ENCODE peak calls at places on chromosome 9, in six cellular contexts. Q is A549, B is IMR-90, O is GM12878, W is K562, P is HepG2. G is an unnamed sample.

GRCh38 chr9:91190062-91190461 is 171.7 kb downstream of the AUH start:
- DNase-seq in W (no peak), Q (no peak), P (no peak), B (no peak), O (no peak), G (no peak)

GRCh38 chr9:134698587-134699342 is 57.2 kb downstream of the COL5A1 start:
- DNase-seq in O (no peak), W (peak; percentile 72), B (peak; percentile 36), Q (peak; percentile 74), P (peak; percentile 50), G (peak; percentile 84)

GRCh38 chr9:118276784-118277183 is 572.6 kb downstream of the TLR4 start:
- DNase-seq in O (no peak), W (no peak), Q (no peak), P (no peak), B (no peak), G (no peak)

GRCh38 chr9:73180373-73180772 is 28.7 kb downstream of the ANXA1 start:
- DNase-seq in P (no peak), Q (no peak), O (no peak), W (peak; percentile 13), B (peak; percentile 71), G (no peak)

GRCh38 chr9:6997330-6997729 is 239.6 kb downstream of the KDM4C start:
- DNase-seq in P (no peak), Q (no peak), B (peak; percentile 2), O (no peak), W (no peak), G (no peak)

GRCh38 chr9:107541523-107541922 is 52.0 kb upstream of the KLF4 start:
- DNase-seq in B (no peak), O (peak; percentile 25), Q (no peak), P (no peak), W (no peak), G (no peak)

GRCh38 chr9:131487621-131488031 is 15.1 kb upstream of the POMT1 start:
- DNase-seq in B (no peak), O (no peak), W (no peak), Q (no peak), P (no peak), G (no peak)

GRCh38 chr9:126276056-126276728 is 50.4 kb upstream of the MVB12B start:
- DNase-seq in W (no peak), P (no peak), B (no peak), Q (no peak), O (no peak), G (no peak)

GRCh38 chr9:124042168-124042775 is 30.7 kb downstream of the LHX2 start:
- DNase-seq in B (no peak), P (no peak), O (no peak), W (no peak), Q (no peak), G (no peak)

GRCh38 chr9:32625320-32625719 is 10.1 kb downstream of the TAF1L start:
- DNase-seq in Q (no peak), B (no peak), W (no peak), P (no peak), O (no peak), G (no peak)

GRCh38 chr9:96651626-96652025 is 3.5 kb downstream of the PRXL2C start:
- DNase-seq in P (no peak), B (peak; percentile 51), W (no peak), O (no peak), Q (peak; percentile 39), G (no peak)

GRCh38 chr9:124222918-124223720 is 34.6 kb upstream of the NEK6 start:
- DNase-seq in B (peak; percentile 38), O (no peak), W (no peak), Q (no peak), P (peak; percentile 96), G (no peak)

GRCh38 chr9:880725-881124 is 39.2 kb downstream of the DMRT1 start:
- DNase-seq in B (no peak), Q (no peak), W (no peak), O (peak; percentile 24), P (no peak), G (no peak)

GRCh38 chr9:119836036-119836435 is 466.8 kb upstream of the BRINP1 start:
- DNase-seq in P (no peak), W (no peak), O (no peak), Q (no peak), B (no peak), G (no peak)

GRCh38 chr9:38318755-38319495 is 73.6 kb upstream of the ALDH1B1 start:
- DNase-seq in Q (peak; percentile 10), W (no peak), O (peak; percentile 90), B (peak; percentile 72), P (no peak), G (no peak)

GRCh38 chr9:68780735-68781134 is 75.7 kb downstream of the PIP5K1B start:
- DNase-seq in W (no peak), Q (no peak), P (peak; percentile 5), O (no peak), B (peak; percentile 4), G (peak; percentile 19)

GRCh38 chr9:96176901-96177718 is 124.9 kb downstream of the HSD17B3 start:
- DNase-seq in O (no peak), Q (peak; percentile 42), B (no peak), P (no peak), W (no peak), G (no peak)

GRCh38 chr9:90905079-90905478 is 103.5 kb downstream of the SYK start:
- DNase-seq in O (no peak), B (no peak), W (no peak), Q (no peak), P (no peak), G (no peak)

GRCh38 chr9:94864862-94865435 is 138.4 kb downstream of the AOPEP start:
- DNase-seq in Q (no peak), B (peak; percentile 6), W (no peak), O (no peak), P (no peak), G (no peak)

GRCh38 chr9:72478993-72479392 is 42.4 kb upstream of the TMC1 start:
- DNase-seq in O (no peak), W (no peak), B (peak; percentile 69), P (no peak), Q (no peak), G (no peak)

GRCh38 chr9:118829334-118829733 is 539.9 kb downstream of the BRINP1 start:
- DNase-seq in W (no peak), P (no peak), O (no peak), B (no peak), Q (peak; percentile 3), G (no peak)

GRCh38 chr9:114501786-114502682 is 3.2 kb downstream of the WHRN start:
- DNase-seq in B (peak; percentile 81), O (no peak), Q (peak; percentile 30), P (peak; percentile 48), W (peak; percentile 74), G (peak; percentile 37)

GRCh38 chr9:79215819-79216218 is 355.9 kb upstream of the TLE4 start:
- DNase-seq in O (no peak), W (no peak), P (no peak), Q (no peak), B (peak; percentile 51), G (no peak)

GRCh38 chr9:121075251-121076036 is 689 bp downstream of the CNTRL start:
- DNase-seq in P (no peak), Q (no peak), O (no peak), B (peak; percentile 8), W (no peak), G (no peak)

GRCh38 chr9:127711831-127712274 is 3.6 kb downstream of the PTRH1 start:
- DNase-seq in W (no peak), B (no peak), Q (no peak), P (no peak), O (no peak), G (no peak)

GRCh38 chr9:16136961-16137360 is 584.1 kb downstream of the CCDC171 start:
- DNase-seq in B (peak; percentile 79), O (no peak), Q (peak; percentile 50), W (no peak), P (no peak), G (no peak)

GRCh38 chr9:117494401-117495130 is 79.7 kb upstream of the ASTN2 start:
- DNase-seq in Q (no peak), O (no peak), W (no peak), P (no peak), B (no peak), G (no peak)

DNA sequence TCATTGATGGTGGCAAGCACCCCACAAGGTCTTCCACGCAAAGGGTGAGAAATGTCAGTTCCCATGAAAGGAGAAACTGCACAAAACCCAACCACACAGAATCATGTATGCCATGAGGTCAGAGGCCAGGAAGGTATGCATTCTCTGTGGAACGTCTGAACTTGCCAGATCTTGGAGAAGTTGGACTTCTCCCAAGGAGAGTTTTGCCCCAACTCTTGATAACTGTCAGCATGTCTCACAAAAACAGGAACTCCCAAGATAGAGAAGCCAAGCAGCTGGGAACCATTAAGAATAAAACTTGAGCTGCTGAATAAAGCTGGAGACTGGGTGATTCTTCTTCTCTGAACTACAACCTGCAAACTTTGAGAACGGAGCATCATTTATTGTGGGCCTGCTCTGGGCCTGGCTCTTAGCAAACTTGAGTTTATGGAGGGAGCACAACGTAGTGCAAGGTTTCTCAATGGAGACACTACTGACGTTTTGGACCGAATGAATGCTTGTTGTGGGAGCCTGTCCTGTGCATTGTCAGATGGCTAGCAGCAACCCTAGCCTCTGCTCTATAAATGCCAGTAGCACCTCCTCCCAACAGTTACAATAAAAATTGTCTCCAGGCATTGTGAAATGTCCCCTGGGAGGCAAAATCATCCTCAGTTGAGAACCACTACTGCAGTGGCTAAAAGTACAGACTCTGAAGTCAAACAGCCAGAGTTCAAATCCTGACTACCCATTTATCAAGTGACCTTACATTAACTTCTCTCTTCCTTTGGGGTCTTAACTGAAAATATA is 193.5 kb downstream of the ACTL7B start:
- DNase-seq in B (no peak), Q (no peak), O (no peak), P (no peak), W (no peak), G (no peak)
- TF ChIP-seq BHLHE40 in B (no peak), Q (no peak), O (no peak), P (no peak), W (no peak), G (no peak)

GRCh38 chr9:74309654-74310053 is 187.5 kb upstream of the RORB start:
- DNase-seq in P (no peak), O (no peak), B (no peak), W (no peak), Q (no peak), G (no peak)
- TF ChIP-seq BHLHE40 in P (no peak), O (no peak), B (no peak), W (no peak), Q (no peak), G (no peak)

GRCh38 chr9:70389188-70389587 is 25.3 kb downstream of the KLF9 start:
- DNase-seq in Q (no peak), P (no peak), B (no peak), O (no peak), W (no peak), G (no peak)

GRCh38 chr9:70390922-70391321 is 23.5 kb downstream of the KLF9 start:
- DNase-seq in Q (no peak), P (no peak), O (no peak), B (no peak), W (no peak), G (no peak)

GRCh38 chr9:70392850-70393249 is 21.6 kb downstream of the KLF9 start:
- DNase-seq in W (no peak), Q (no peak), P (no peak), O (no peak), B (no peak), G (no peak)

GRCh38 chr9:70389642-70390266 is 24.7 kb downstream of the KLF9 start:
- DNase-seq in B (peak; percentile 49), O (no peak), P (no peak), Q (no peak), W (no peak), G (no peak)

GRCh38 chr9:70392189-70392588 is 22.3 kb downstream of the KLF9 start:
- DNase-seq in P (no peak), W (no peak), B (no peak), O (no peak), Q (peak; percentile 24), G (no peak)
- TF ChIP-seq BHLHE40 in P (no peak), W (no peak), B (no peak), O (no peak), Q (no peak), G (no peak)

GRCh38 chr9:86351897-86352296 is 2.3 kb downstream of the TUT7 start:
- DNase-seq in B (no peak), W (no peak), Q (no peak), O (no peak), P (no peak), G (no peak)
- TF ChIP-seq BHLHE40 in B (no peak), W (no peak), Q (no peak), O (peak; percentile 25), P (no peak), G (no peak)